ENCODE peak calls at places on chromosomes 1 and 21, in seven cellular contexts. R, Y, N, W, O, J and Z are unnamed samples. For H3K4me1, the result is how much of the 10 kb centered on the place peaks cover.

GRCh38 chr1:110829955-110830553 is 42.9 kb upstream of the CD53 start:
- DNase-seq in R (no peak), Y (no peak), N (no peak), W (no peak), O (no peak), J (peak), Z (no peak)

GRCh38 chr1:31135973-31136600 is 70.6 kb upstream of the PUM1 start:
- DNase-seq in R (no peak), Y (no peak), N (no peak), W (no peak), O (no peak), J (no peak), Z (no peak)

GRCh38 chr1:68332041-68332440 is 99.7 kb upstream of the WLS start:
- DNase-seq in R (no peak), Y (no peak), N (no peak), W (no peak), O (no peak), J (no peak), Z (no peak)

GRCh38 chr21:42219606-42220137 is 732 bp downstream of the ABCG1 start:
- DNase-seq in R (peak), Y (peak), N (peak), W (peak), O (peak), J (no peak), Z (peak)

GRCh38 chr1:239718997-239719628 is 332.7 kb downstream of the CHRM3 start:
- DNase-seq in R (no peak), Y (no peak), N (no peak), W (no peak), O (no peak), J (no peak), Z (no peak)

GRCh38 chr1:162724583-162725120 is 65.8 kb upstream of the HSD17B7 start:
- DNase-seq in R (no peak), Y (no peak), N (no peak), W (no peak), O (no peak), J (no peak), Z (no peak)

GRCh38 chr21:42169758-42170157 is 49.2 kb upstream of the ABCG1 start:
- DNase-seq in R (no peak), Y (no peak), N (no peak), W (no peak), O (no peak), J (no peak), Z (no peak)

GRCh38 chr1:180181048-180181447 is 26.4 kb downstream of the QSOX1 start:
- DNase-seq in R (no peak), Y (peak), N (no peak), W (no peak), O (no peak), J (no peak), Z (peak)

GRCh38 chr1:42777860-42778259 is 6.9 kb upstream of the TMEM269 start:
- DNase-seq in R (peak), Y (no peak), N (no peak), W (no peak), O (no peak), J (peak), Z (no peak)

GRCh38 chr1:202658766-202659165 is 51.5 kb downstream of the SYT2 start:
- DNase-seq in R (no peak), Y (no peak), N (no peak), W (no peak), O (no peak), J (no peak), Z (no peak)

GRCh38 chr1:146012703-146013565 is 8.6 kb downstream of the HJV start:
- DNase-seq in R (peak), Y (peak), N (no peak), W (no peak), O (no peak), J (peak), Z (no peak)

DNA sequence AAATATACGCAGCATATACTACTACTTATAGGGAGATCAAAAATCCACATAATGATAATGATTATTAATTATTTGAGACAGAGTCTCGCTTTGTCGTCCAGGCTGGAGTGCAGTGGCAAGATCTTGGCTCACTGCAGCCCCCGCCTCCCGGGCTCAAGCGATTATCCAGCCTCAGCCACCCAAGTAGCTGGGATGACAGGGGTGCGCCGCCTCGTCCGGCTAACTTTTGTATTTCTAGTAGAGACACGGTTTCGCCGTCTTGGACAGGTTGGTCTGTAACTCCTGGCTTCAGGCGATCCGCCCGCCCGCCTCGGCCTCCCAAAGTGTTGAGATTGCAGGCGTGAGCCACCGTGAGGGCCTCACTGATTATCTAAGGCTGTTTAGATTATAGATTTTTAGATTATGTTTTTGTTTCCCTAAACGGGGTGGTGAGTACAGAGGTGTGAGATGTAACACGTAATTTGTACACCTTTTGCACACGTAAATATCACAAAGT is 548 bp upstream of the SLC25A33 start:
- DNase-seq in R (peak), Y (peak), N (peak), W (no peak), O (peak), J (no peak), Z (peak)
- H3K4me3 ChIP-seq in R (no peak), Y (no peak), N (peak), W (peak), O (no peak), J (no peak), Z (peak)

DNA sequence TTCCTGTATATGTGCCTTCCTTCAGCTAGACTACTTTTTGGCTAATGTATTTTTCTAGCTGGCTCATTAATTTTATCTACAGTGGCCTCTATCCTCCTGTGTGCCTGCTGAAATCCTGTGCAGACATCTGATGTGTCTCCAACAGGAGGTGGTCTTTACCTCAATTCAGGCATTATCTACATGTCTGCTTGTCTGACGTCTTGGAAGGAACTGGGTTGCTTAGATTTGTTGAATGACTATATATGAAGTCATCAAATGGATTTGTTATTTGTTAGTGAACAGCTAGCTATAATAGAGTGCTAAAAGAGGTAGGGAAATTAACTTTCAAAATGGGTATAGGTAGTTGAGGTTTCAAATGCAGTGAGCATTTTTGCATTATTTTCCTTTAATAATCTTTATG is 6.7 kb downstream of the RPL5 start:
- DNase-seq in R (no peak), Y (no peak), N (no peak), W (no peak), O (no peak), J (no peak), Z (no peak)
- H3K4me1 ChIP-seq in R (under half), Y (under half), N (half or more), W (under half), O (under half), J (under half), Z (half or more)

GRCh38 chr1:195965475-195965874 is 642.8 kb downstream of the KCNT2 start:
- DNase-seq in R (no peak), Y (no peak), N (no peak), W (no peak), O (no peak), J (no peak), Z (no peak)
- TF ChIP-seq CTCF in R (no peak), Y (no peak), N (no peak), W (no peak), O (no peak), J (no peak), Z (no peak)

DNA sequence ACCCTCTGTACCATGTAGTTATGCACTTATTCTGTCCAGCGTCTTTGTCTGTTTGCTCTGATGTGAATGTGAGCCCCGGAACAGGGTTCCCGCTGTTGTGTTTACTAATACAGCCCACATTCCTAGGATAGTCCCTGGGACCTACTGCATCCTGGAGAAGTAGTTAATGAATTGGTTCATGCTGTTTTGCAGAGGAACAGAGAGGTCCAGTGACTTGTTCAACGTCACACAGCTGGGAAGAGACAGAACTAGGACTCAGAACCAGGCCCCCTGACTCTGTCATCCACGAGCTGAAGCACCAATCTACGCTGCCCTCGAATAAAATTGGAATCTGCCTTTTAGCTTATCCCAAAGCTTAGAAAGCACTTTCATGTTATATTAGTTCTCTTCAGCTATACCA is 784 bp downstream of the AGT start:
- DNase-seq in R (no peak), Y (no peak), N (no peak), W (no peak), O (no peak), J (no peak), Z (no peak)
- H3K4me3 ChIP-seq in R (no peak), Y (no peak), N (peak), W (peak), O (no peak), J (no peak), Z (no peak)

GRCh38 chr1:150619576-150620509 is 9.6 kb downstream of the ENSA start:
- DNase-seq in R (peak), Y (peak), N (no peak), W (no peak), O (no peak), J (peak), Z (no peak)
- H3K4me1 ChIP-seq in R (under half), Y (under half), N (half or more), W (under half), O (under half), J (under half), Z (half or more)

DNA sequence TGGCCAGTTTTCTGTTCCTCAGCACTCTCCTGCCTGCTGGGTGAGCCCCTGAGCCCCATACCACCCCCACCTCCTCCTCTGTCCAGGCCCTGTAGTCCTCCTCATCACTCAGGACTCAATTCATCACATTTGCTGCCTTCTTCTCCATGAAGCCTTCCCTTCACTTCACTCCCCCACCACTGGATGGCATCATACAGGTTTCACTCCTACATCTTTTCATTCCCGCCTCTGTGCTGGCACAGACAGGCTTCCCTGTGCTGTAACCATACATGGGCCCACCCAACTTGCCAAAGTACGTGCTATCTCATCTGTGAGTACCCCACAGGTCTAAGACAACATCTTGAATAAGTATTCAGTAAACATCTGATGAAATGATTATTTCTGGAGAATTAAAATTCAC is 56.9 kb downstream of the SLC45A1 start:
- DNase-seq in R (no peak), Y (no peak), N (no peak), W (no peak), O (peak), J (peak), Z (no peak)
- TF ChIP-seq CTCF in R (no peak), Y (no peak), N (peak), W (peak), O (peak), J (peak), Z (peak)

DNA sequence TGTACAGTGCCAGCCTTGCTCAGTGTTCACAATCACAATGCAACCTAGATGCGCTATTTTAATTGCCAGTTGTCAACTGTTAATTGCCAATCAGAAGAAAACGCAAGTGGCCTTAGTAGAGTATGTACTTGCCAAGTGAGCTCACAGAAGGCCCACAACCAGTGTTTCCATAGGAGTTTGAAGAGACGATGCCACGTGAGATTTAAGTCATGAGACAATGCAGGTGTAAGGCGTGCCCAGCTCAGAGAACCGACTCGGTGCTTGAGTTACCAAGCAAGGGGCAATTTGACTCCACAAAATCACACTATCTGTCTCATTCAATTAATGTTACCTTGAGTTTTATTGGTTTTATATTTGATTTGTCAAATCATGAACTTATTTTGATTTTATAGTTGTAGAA is 65.6 kb downstream of the TEX35 start:
- DNase-seq in R (no peak), Y (no peak), N (no peak), W (no peak), O (peak), J (no peak), Z (no peak)
- H3K4me3 ChIP-seq in R (no peak), Y (no peak), N (no peak), W (no peak), O (no peak), J (no peak), Z (no peak)

DNA sequence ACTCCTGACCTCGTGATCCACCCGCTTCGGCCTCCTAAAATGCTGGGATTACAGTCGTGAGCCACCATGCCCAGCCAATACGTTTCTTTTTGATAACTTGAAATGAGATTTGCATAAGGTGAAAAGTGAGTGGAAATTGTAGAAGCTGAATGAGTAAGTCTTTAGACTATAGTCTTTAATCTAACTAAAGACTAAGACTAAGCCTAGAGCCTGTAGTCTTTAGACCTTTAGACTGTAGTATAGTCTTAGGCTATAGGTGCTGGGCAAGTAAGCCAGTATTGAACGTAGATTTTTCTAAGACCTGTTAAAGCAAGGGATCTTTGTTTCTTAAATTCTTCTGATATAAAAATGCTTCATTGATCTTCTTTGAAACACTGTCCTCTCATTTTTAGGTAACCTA is 12.1 kb downstream of the PPP2R5A start:
- DNase-seq in R (no peak), Y (no peak), N (no peak), W (no peak), O (no peak), J (no peak), Z (no peak)
- H3K4me1 ChIP-seq in R (under half), Y (under half), N (half or more), W (half or more), O (under half), J (under half), Z (under half)